ENCODE peak calls at places on chromosomes 12 and 14, in six cellular contexts. J is smooth muscle cell of the brain vasculature; R is AG09309; V is activated CD8-positive, alpha-beta memory T cell treated with anti-CD3 and anti-CD28 coated beads for 1 hour; M is COR-L47; F is effector CD8-positive, alpha-beta T cell. Z is an unnamed sample.

GRCh38 chr12:39426636-39427245 is 16.2 kb downstream of the KIF21A start:
- DNase-seq in J (no peak), R (peak; percentile 75), V (no peak), M (no peak), F (no peak), Z (no peak)

GRCh38 chr14:22088614-22089359 is 415.2 kb upstream of the OR4E1 start:
- DNase-seq in J (no peak), R (no peak), V (no peak), M (no peak), F (no peak), Z (peak; percentile 18)

GRCh38 chr12:51970904-51971646 is 19.6 kb downstream of the ACVR1B start:
- DNase-seq in J (no peak), R (no peak), V (no peak), M (no peak), F (no peak), Z (peak; percentile 59)

GRCh38 chr14:75334191-75335051 is 55.8 kb downstream of the FOS start:
- DNase-seq in J (no peak), R (no peak), V (peak; percentile 20), M (no peak), F (peak; percentile 33), Z (peak; percentile 36)

GRCh38 chr12:121295746-121296617 is 527 bp downstream of the CAMKK2 start:
- DNase-seq in J (no peak), R (no peak), V (peak; percentile 1), M (peak; percentile 11), F (no peak), Z (peak; percentile 14)

GRCh38 chr14:29217813-29218450 is 451.3 kb downstream of the FOXG1 start:
- DNase-seq in J (no peak), R (no peak), V (no peak), M (no peak), F (no peak), Z (peak; percentile 51)

GRCh38 chr14:22656945-22657711 is 13.0 kb upstream of the OR6J1 start:
- DNase-seq in J (no peak), R (no peak), V (no peak), M (no peak), F (no peak), Z (peak; percentile 85)

GRCh38 chr12:53751336-53752191 is at the start of gene CISTR:
- DNase-seq in J (no peak), R (no peak), V (no peak), M (peak; percentile 74), F (no peak), Z (no peak)

GRCh38 chr14:105151131-105151837 is 17.3 kb downstream of the JAG2 start:
- DNase-seq in J (no peak), R (no peak), V (no peak), M (no peak), F (no peak), Z (no peak)

GRCh38 chr12:117025481-117026151 is 73.6 kb downstream of the TESC start:
- DNase-seq in J (peak; percentile 29), R (no peak), V (peak; percentile 17), M (peak; percentile 57), F (peak; percentile 13), Z (peak; percentile 67)

GRCh38 chr14:33849455-33849801 is 101.4 kb downstream of the EGLN3 start:
- DNase-seq in J (no peak), R (no peak), V (no peak), M (no peak), F (no peak), Z (no peak)

GRCh38 chr14:75452900-75453816 is 25.3 kb downstream of the JDP2 start:
- DNase-seq in J (peak; percentile 51), R (peak; percentile 86), V (no peak), M (no peak), F (no peak), Z (peak; percentile 97)

GRCh38 chr14:100399052-100399849 is 76.1 kb downstream of the SLC25A47 start:
- DNase-seq in J (no peak), R (no peak), V (no peak), M (no peak), F (no peak), Z (no peak)

GRCh38 chr14:73712071-73712506 is 2.1 kb downstream of the PNMA1 start:
- DNase-seq in J (no peak), R (no peak), V (no peak), M (no peak), F (no peak), Z (peak; percentile 68)